ENCODE peak calls at places on chromosomes 12 and 14, in nine cellular contexts. J is Panc1, A is mammary epithelial cell, F is K562, Z is tibial artery, H is A549, P is RWPE1, M is cardiac muscle cell, X is fibroblast of lung. C is an unnamed sample.

GRCh38 chr14:92282669-92283068 is 40.3 kb upstream of the SLC24A4 start:
- DNase-seq in M (no peak), F (no peak), Z (no peak), A (no peak), X (no peak), P (no peak), J (no peak), H (no peak), C (no peak)

GRCh38 chr14:106872619-106873446 is 1346.5 kb downstream of the TMEM121 start:
- DNase-seq in F (peak), X (no peak), H (peak), Z (no peak), P (peak), M (no peak), A (peak), J (no peak), C (no peak)

GRCh38 chr12:25924535-25925001 is 33.9 kb upstream of the RASSF8 start:
- DNase-seq in J (no peak), A (peak), X (no peak), H (peak), M (no peak), Z (no peak), F (no peak), P (peak), C (no peak)

GRCh38 chr12:57452937-57453509 is 2.1 kb upstream of the INHBE start:
- DNase-seq in J (no peak), F (peak), P (peak), H (peak), Z (peak), M (peak), X (peak), A (peak), C (no peak)

GRCh38 chr12:112823582-112824149 is 32.1 kb downstream of the RPH3A start:
- DNase-seq in F (no peak), M (no peak), H (peak), J (no peak), A (no peak), X (no peak), P (no peak), Z (no peak), C (no peak)

GRCh38 chr12:49811961-49812401 is 16.2 kb downstream of the NCKAP5L start:
- DNase-seq in Z (no peak), M (no peak), A (no peak), J (no peak), X (no peak), P (no peak), F (no peak), H (no peak), C (no peak)

GRCh38 chr12:103499571-103499970 is 3.8 kb upstream of the C12orf42 start:
- DNase-seq in X (no peak), J (no peak), F (no peak), A (no peak), Z (no peak), H (no peak), M (no peak), P (no peak), C (no peak)

GRCh38 chr12:77003244-77003643 is 62.1 kb downstream of the E2F7 start:
- DNase-seq in X (peak), M (no peak), Z (no peak), J (no peak), P (no peak), A (no peak), H (no peak), F (no peak), C (no peak)

GRCh38 chr12:3362751-3363150 is 128.3 kb upstream of the PRMT8 start:
- DNase-seq in F (no peak), A (no peak), P (no peak), J (no peak), X (no peak), H (peak), Z (no peak), M (no peak), C (no peak)

GRCh38 chr12:70122804-70123203 is 120.4 kb upstream of the CNOT2 start:
- DNase-seq in M (no peak), A (no peak), F (no peak), Z (no peak), P (no peak), H (no peak), X (no peak), J (no peak), C (no peak)

GRCh38 chr12:117142094-117142493 is 42.9 kb upstream of the TESC start:
- DNase-seq in P (no peak), X (no peak), J (no peak), H (peak), A (no peak), Z (no peak), M (no peak), F (no peak), C (no peak)

GRCh38 chr14:74425525-74426201 is 347 bp downstream of the SYNDIG1L start:
- DNase-seq in H (no peak), A (no peak), X (peak), F (peak), J (no peak), M (peak), P (peak), Z (peak), C (no peak)

GRCh38 chr12:31362115-31362758 is 36.3 kb upstream of the SINHCAF start:
- DNase-seq in P (no peak), J (no peak), M (no peak), H (no peak), F (peak), X (no peak), A (peak), Z (no peak), C (no peak)

GRCh38 chr14:29273513-29273912 is 506.9 kb downstream of the FOXG1 start:
- DNase-seq in F (no peak), Z (no peak), A (no peak), M (no peak), X (no peak), J (no peak), H (no peak), P (no peak), C (no peak)
- TF ChIP-seq CTCF in F (no peak), Z (no peak), A (no peak), M (no peak), X (no peak), J (no peak), H (no peak), P (no peak), C (no peak)

DNA sequence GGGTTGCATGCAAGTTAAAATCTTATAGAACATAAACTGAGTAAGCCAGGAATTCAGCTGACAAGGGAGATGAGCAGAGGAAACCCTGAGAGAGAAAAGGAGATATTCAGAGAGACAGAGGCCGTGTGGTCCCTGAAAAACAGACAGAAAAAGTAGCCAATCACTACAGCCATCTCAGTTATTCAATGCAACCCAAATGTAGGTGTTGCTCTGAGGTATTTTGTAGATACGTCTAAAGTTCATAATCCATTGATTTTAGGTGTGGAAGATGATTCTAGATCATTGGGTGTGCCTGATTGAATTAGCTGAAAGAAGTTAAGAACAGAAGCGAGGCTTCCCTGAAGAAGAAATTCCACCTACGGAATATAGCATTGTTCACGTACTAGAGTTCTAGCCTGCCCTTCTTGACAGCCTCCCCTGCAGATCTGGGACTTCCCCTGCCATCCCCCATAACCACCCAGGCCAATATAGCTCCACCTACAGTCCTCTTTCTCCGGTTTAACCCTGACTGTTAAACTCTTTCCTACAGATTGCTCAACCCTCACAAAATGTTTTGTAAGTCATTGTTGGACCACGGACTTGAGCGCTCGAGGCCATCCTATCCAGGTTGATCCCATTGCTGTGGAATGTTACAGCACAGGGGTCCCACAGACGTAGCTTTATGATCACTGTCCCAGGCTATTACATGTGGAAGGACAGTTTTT is 21.7 kb downstream of the AICDA start:
- DNase-seq in M (no peak), Z (no peak), X (no peak), P (no peak), F (no peak), A (peak), J (no peak), H (no peak), C (no peak)
- H3K27ac ChIP-seq in M (no peak), Z (no peak), X (no peak), P (no peak), F (no peak), A (no peak), J (no peak), H (no peak), C (no peak)

DNA sequence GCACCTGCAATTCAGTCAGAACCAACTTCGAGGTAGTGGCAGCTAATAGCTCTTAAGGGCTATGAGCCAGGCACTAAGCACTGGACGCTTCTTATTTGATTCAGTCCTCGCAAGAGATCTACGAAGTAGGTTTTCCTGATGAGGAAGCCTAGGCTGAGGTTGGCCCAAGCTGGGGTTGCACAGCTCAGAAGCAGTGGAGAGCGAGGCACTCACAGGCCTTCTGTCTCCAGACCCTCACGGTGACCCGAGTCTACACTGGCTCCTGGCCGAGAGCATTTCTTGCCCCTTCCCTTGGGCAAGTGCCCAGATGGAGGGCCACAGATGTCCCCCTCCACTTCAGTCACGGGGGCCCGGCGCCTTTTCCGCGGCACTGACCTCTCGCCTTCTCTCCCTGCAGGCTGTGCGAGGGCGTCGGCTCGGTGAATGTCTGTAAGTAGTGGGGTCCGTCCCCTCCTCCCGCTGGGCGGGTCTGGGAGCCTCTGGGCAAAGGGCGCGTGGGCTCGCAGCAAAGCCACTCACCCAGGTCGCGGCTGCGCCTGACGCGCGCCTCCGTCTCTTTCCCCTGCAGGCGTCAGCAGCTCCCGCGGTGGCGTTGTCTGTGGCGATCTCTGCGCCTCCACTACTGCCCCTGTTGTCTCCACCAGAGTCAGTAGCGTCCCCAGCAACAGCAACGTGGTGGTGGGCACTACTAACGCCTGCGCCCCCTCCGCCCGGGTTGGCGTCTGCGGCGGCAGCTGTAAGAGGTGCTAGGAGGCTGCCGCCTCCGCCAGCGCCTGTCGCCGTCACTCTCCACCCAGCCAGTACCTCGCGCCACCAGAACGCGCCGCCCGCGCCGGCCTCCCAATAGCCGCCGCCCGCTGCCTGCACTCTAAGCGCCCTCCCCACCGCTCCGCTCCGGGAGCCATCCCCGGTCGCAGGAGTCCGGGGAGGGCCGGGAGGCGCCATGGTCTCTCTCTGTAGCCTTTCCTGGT is 13.1 kb downstream of the KRT83 start:
- DNase-seq in A (peak), F (no peak), Z (peak), X (peak), P (peak), H (peak), J (no peak), M (peak), C (no peak)
- TF ChIP-seq CTCF in A (no peak), F (no peak), Z (peak), X (no peak), P (peak), H (no peak), J (peak), M (peak), C (no peak)

DNA sequence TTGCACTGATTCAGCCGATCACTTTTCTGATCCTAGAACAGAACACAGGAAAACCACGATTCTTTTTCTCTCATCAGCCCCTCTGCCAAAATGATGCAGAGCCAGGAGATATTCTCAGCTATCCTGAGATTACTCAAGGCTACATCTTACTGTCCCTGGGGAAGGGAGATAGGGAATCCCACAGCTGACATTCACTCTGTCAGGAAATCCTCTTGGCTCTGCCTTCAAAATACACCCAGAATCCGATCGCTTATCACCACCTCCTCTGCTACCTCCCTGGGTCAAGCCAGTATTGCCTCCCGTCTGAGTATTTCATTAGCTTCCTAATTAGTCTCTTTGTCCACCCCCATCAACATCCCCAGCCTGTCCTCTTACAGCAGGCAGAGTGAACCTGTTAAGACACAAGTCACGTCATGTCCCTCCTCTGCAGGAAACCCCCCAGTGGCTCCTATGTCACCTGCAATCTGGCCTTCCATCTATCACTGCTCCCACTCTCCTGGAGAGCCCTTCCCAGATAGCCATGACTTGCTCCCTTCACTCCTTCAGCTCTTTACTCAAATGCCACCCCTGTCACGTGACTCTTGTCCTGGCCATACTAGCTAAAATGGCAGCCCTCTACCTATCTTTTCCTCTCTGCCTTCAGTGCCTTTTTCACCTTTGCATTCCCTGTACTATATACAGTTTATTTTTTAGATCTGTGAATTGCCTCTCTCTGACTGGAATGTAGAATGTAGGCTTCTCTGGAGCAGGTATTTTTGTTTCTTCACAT is 70.3 kb downstream of the GALNT4 start:
- DNase-seq in J (no peak), A (no peak), Z (no peak), F (no peak), M (peak), P (no peak), H (no peak), X (no peak), C (no peak)
- H3K27ac ChIP-seq in J (no peak), A (peak), Z (peak), F (no peak), M (peak), P (peak), H (no peak), X (peak), C (peak)

GRCh38 chr14:90506748-90507147 is 109.9 kb downstream of the CALM1 start:
- DNase-seq in J (no peak), A (no peak), H (no peak), P (no peak), M (no peak), Z (no peak), F (no peak), X (no peak), C (no peak)
- TF ChIP-seq CTCF in J (no peak), A (no peak), H (no peak), P (no peak), M (no peak), Z (no peak), F (no peak), X (no peak), C (no peak)

DNA sequence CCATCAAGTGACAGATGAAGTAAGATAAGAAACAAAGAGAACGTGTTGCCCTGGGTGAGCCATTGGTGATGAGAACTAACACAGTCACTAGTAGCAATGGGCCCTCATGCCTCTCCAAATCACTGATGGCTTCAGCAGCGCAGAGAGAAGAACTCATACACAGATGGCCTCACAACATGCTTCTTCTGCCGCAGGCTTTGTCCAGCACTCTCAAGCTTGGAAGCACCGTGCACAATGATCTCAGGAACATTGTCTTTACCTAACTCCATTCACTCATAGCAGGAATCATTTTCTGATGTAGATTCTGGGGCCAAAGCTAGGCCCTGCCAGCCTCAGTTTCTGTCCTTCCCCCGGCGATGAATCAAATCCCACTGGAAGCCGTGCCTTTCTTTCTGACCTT is 252.8 kb downstream of the DPF3 start:
- DNase-seq in X (no peak), A (no peak), Z (no peak), J (no peak), H (no peak), M (no peak), F (no peak), P (no peak), C (no peak)
- H3K27ac ChIP-seq in X (no peak), A (no peak), Z (no peak), J (no peak), H (no peak), M (no peak), F (no peak), P (no peak), C (no peak)

GRCh38 chr14:95993768-95994592 is 45.2 kb upstream of the C14orf132 start:
- DNase-seq in X (peak), M (peak), P (peak), A (peak), F (peak), Z (no peak), H (peak), J (peak), C (peak)

GRCh38 chr14:95998656-95999055 is 40.5 kb upstream of the C14orf132 start:
- DNase-seq in M (peak), P (peak), F (no peak), A (no peak), H (peak), Z (no peak), J (no peak), X (peak), C (peak)

GRCh38 chr14:95994593-95994928 is 44.6 kb upstream of the C14orf132 start:
- DNase-seq in J (no peak), X (no peak), F (no peak), H (no peak), Z (no peak), P (no peak), A (no peak), M (no peak), C (no peak)
- TF ChIP-seq CTCF in J (peak), X (no peak), F (no peak), H (no peak), Z (no peak), P (peak), A (no peak), M (no peak), C (no peak)

C was measured in AG04450.